ENCODE peak calls at places on chromosomes 16 and 17, in seven cellular contexts. One of them, this sample, is unnamed.

GRCh38 chr17:31566992-31567373 is 175.5 kb downstream of the RAB11FIP4 start:
- DNase-seq in fibroblast of pulmonary artery: no peak
- DNase-seq in brain microvascular endothelial cell: no peak
- DNase-seq in A549: no peak
- DNase-seq in GM13977: no peak
- DNase-seq in heart left ventricle: no peak
- DNase-seq in activated T-helper 1 cell treated with anti-CD3 and anti-CD28 coated beads, Interleukin-2, amount 50 U/mL, for 16 hours: no peak
- DNase-seq in this sample: no peak

GRCh38 chr16:17723735-17724134 is 253.0 kb upstream of the XYLT1 start:
- DNase-seq in brain microvascular endothelial cell: peak; percentile 84
- DNase-seq in GM13977: no peak
- DNase-seq in A549: no peak
- DNase-seq in heart left ventricle: no peak
- DNase-seq in activated T-helper 1 cell treated with anti-CD3 and anti-CD28 coated beads, Interleukin-2, amount 50 U/mL, for 16 hours: no peak
- DNase-seq in fibroblast of pulmonary artery: no peak
- DNase-seq in this sample: no peak

GRCh38 chr17:45370949-45371413 is 54.2 kb upstream of the MAP3K14 start:
- DNase-seq in heart left ventricle: no peak
- DNase-seq in brain microvascular endothelial cell: peak; percentile 44
- DNase-seq in fibroblast of pulmonary artery: no peak
- DNase-seq in A549: peak; percentile 48
- DNase-seq in GM13977: no peak
- DNase-seq in activated T-helper 1 cell treated with anti-CD3 and anti-CD28 coated beads, Interleukin-2, amount 50 U/mL, for 16 hours: no peak
- DNase-seq in this sample: no peak

GRCh38 chr17:65182233-65182632 is 45.1 kb downstream of the RGS9 start:
- DNase-seq in activated T-helper 1 cell treated with anti-CD3 and anti-CD28 coated beads, Interleukin-2, amount 50 U/mL, for 16 hours: no peak
- DNase-seq in brain microvascular endothelial cell: no peak
- DNase-seq in heart left ventricle: no peak
- DNase-seq in A549: no peak
- DNase-seq in GM13977: peak; percentile 30
- DNase-seq in fibroblast of pulmonary artery: no peak
- DNase-seq in this sample: no peak

GRCh38 chr17:33950061-33950460 is 305.0 kb upstream of the CCL2 start:
- DNase-seq in heart left ventricle: no peak
- DNase-seq in A549: no peak
- DNase-seq in brain microvascular endothelial cell: no peak
- DNase-seq in GM13977: no peak
- DNase-seq in activated T-helper 1 cell treated with anti-CD3 and anti-CD28 coated beads, Interleukin-2, amount 50 U/mL, for 16 hours: no peak
- DNase-seq in fibroblast of pulmonary artery: no peak
- DNase-seq in this sample: no peak

GRCh38 chr17:35214631-35215273 is 20.6 kb upstream of the SLC35G3 start:
- DNase-seq in fibroblast of pulmonary artery: no peak
- DNase-seq in A549: no peak
- DNase-seq in GM13977: no peak
- DNase-seq in heart left ventricle: no peak
- DNase-seq in activated T-helper 1 cell treated with anti-CD3 and anti-CD28 coated beads, Interleukin-2, amount 50 U/mL, for 16 hours: peak; percentile 12
- DNase-seq in brain microvascular endothelial cell: no peak
- DNase-seq in this sample: no peak

GRCh38 chr17:81928497-81929252 is 1.1 kb upstream of the MAFG start:
- DNase-seq in GM13977: no peak
- DNase-seq in brain microvascular endothelial cell: no peak
- DNase-seq in A549: no peak
- DNase-seq in heart left ventricle: no peak
- DNase-seq in activated T-helper 1 cell treated with anti-CD3 and anti-CD28 coated beads, Interleukin-2, amount 50 U/mL, for 16 hours: no peak
- DNase-seq in fibroblast of pulmonary artery: no peak
- DNase-seq in this sample: no peak

GRCh38 chr16:74601131-74601871 is 5.6 kb downstream of the GLG1 start:
- DNase-seq in activated T-helper 1 cell treated with anti-CD3 and anti-CD28 coated beads, Interleukin-2, amount 50 U/mL, for 16 hours: peak; percentile 41
- DNase-seq in fibroblast of pulmonary artery: no peak
- DNase-seq in GM13977: no peak
- DNase-seq in heart left ventricle: no peak
- DNase-seq in brain microvascular endothelial cell: no peak
- DNase-seq in A549: no peak
- DNase-seq in this sample: no peak

GRCh38 chr17:73498854-73499597 is 145.2 kb downstream of the SDK2 start:
- DNase-seq in heart left ventricle: no peak
- DNase-seq in A549: no peak
- DNase-seq in GM13977: no peak
- DNase-seq in fibroblast of pulmonary artery: no peak
- DNase-seq in activated T-helper 1 cell treated with anti-CD3 and anti-CD28 coated beads, Interleukin-2, amount 50 U/mL, for 16 hours: no peak
- DNase-seq in brain microvascular endothelial cell: no peak
- DNase-seq in this sample: no peak

GRCh38 chr17:41618341-41619161 is 5.8 kb downstream of the KRT17 start:
- DNase-seq in GM13977: no peak
- DNase-seq in activated T-helper 1 cell treated with anti-CD3 and anti-CD28 coated beads, Interleukin-2, amount 50 U/mL, for 16 hours: no peak
- DNase-seq in A549: no peak
- DNase-seq in heart left ventricle: no peak
- DNase-seq in fibroblast of pulmonary artery: no peak
- DNase-seq in brain microvascular endothelial cell: no peak
- DNase-seq in this sample: no peak

GRCh38 chr16:81730090-81731051 is 48.7 kb upstream of the PLCG2 start:
- DNase-seq in GM13977: peak; percentile 76
- DNase-seq in brain microvascular endothelial cell: peak; percentile 75
- DNase-seq in fibroblast of pulmonary artery: peak; percentile 84
- DNase-seq in activated T-helper 1 cell treated with anti-CD3 and anti-CD28 coated beads, Interleukin-2, amount 50 U/mL, for 16 hours: peak; percentile 37
- DNase-seq in A549: peak; percentile 95
- DNase-seq in heart left ventricle: peak; percentile 89
- DNase-seq in this sample: peak; percentile 75

GRCh38 chr17:72461757-72462156 is 340.9 kb downstream of the SOX9 start:
- DNase-seq in brain microvascular endothelial cell: no peak
- DNase-seq in activated T-helper 1 cell treated with anti-CD3 and anti-CD28 coated beads, Interleukin-2, amount 50 U/mL, for 16 hours: no peak
- DNase-seq in A549: no peak
- DNase-seq in fibroblast of pulmonary artery: no peak
- DNase-seq in heart left ventricle: no peak
- DNase-seq in GM13977: no peak
- DNase-seq in this sample: no peak